ENCODE peak calls at places on chromosome 22, in four cellular contexts. H is adrenal gland, B is suprapubic skin, L is right lobe of liver. J is an unnamed sample. For H3K4me1, the result is how much of the 10 kb centered on the place peaks cover.

GRCh38 chr22:27669798-27670599 is 131.6 kb downstream of the MN1 start:
- DNase-seq in B (no peak), H (peak), L (no peak), J (no peak)

GRCh38 chr22:28952857-28953256 is 69.5 kb downstream of the ZNRF3 start:
- DNase-seq in B (no peak), L (no peak), H (no peak), J (no peak)

GRCh38 chr22:48880749-48881148 is 946.9 kb downstream of the BRD1 start:
- DNase-seq in B (no peak), H (no peak), L (no peak), J (no peak)

GRCh38 chr22:44325718-44326548 is 13.2 kb upstream of the SHISAL1 start:
- DNase-seq in L (no peak), B (no peak), H (no peak), J (no peak)

GRCh38 chr22:23913306-23913660 is 19.1 kb downstream of the MIF start:
- DNase-seq in L (no peak), B (no peak), H (no peak), J (no peak)

GRCh38 chr22:34001701-34002466 is 81.6 kb upstream of the LARGE1 start:
- DNase-seq in L (peak), B (no peak), H (no peak), J (no peak)

GRCh38 chr22:42286205-42286604 is 15.8 kb upstream of the TCF20 start:
- DNase-seq in H (no peak), L (no peak), B (no peak), J (no peak)

GRCh38 chr22:17913705-17914282 is 110.6 kb downstream of the MICAL3 start:
- DNase-seq in H (no peak), L (no peak), B (no peak), J (no peak)

GRCh38 chr22:42913874-42914510 is 56.9 kb upstream of the ARFGAP3 start:
- DNase-seq in L (peak), B (no peak), H (no peak), J (no peak)

GRCh38 chr22:41531736-41532477 is 12.4 kb downstream of the POLR3H start:
- DNase-seq in H (no peak), B (no peak), L (no peak), J (no peak)

GRCh38 chr22:38704568-38705234 is 1.0 kb upstream of the GTPBP1 start:
- DNase-seq in L (no peak), B (no peak), H (no peak), J (no peak)

DNA sequence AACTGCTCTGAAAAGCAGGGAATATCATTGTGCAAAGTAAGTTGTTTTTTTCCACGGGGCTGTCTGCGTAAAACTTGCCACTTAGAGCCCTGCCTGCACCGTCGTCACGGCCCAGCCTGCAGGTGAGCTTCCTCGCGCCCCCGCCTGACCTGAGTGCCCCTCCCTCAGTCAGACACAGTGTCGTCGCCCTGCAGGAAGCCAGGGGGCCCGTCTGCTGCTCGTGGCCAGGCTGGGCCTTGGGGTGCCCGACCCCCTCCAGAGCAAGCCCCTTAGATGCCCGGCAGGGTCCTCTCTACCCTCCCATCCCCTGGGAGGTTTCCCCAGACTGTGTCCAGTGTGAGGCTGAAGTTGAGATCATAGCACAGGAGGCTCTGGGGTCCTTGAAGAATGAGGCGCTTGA is 31.6 kb downstream of the SBF1 start:
- DNase-seq in B (no peak), L (no peak), H (no peak), J (peak)
- H3K4me1 ChIP-seq in B (under half), L (under half), H (under half), J (under half)

GRCh38 chr22:50250555-50251471 is at the start of gene HDAC10:
- DNase-seq in L (peak), B (no peak), H (peak), J (peak)

GRCh38 chr22:50248192-50249084 is 2.6 kb downstream of the HDAC10 start:
- DNase-seq in H (no peak), L (no peak), B (no peak), J (no peak)

GRCh38 chr22:50251472-50252054 is 498 bp upstream of the HDAC10 start:
- DNase-seq in B (no peak), H (peak), L (no peak), J (no peak)

GRCh38 chr22:50249382-50250248 is 1.4 kb downstream of the HDAC10 start:
- DNase-seq in L (no peak), H (no peak), B (no peak), J (no peak)

GRCh38 chr22:50250249-50250554 is 863 bp downstream of the HDAC10 start:
- DNase-seq in L (no peak), H (peak), B (no peak), J (no peak)
- TF ChIP-seq POLR2A in L (no peak), H (no peak), B (no peak), J (no peak)

DNA sequence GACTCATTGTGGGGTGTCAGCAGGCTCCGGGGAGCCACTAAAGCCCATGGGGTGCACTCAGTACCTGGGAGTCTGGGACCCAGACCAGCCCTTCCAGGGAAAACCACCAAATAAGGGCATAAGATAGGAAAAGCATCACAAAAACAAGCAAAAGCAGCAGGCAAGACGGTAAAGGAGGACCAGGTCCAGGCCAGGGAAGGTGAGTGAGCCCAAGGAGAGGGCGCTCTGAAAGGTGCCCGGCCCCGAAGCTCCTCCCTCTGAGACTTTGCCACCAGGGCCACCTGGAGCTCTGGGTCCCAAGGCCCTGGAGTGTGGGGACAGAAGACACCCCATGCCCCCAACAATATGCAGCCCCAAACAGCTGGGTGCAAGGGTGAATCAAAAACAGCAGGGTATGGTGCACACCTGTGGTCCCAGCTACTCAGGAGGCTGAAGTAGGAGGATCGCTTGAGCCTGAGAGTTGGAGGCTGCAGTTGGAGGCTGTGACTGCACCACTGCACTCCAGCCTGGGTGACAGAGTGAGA is 5.2 kb upstream of the IL17REL start:
- DNase-seq in L (no peak), H (no peak), B (no peak), J (no peak)
- H3K4me3 ChIP-seq in L (no peak), H (no peak), B (no peak), J (no peak)

DNA sequence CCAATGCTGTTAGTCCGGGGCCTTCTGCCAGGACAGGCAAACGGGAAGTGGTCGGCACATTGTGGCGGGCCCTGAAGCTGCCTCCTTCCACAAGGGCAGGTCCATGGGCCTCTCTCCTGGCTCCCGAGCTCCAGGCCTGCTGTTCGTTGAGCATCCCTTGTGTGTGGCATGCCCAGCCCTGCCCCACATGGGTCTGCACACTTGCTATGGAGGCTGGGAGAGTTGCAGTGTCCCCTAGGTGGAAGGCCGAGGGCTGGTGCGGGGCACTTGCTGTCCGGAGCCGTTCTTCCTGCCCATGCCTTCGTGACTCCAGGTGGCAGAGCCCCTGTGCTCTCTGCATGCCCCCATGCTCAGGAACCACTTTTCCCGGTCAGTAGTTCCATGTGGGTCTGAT is 26.0 kb upstream of the DGCR8 start:
- DNase-seq in L (no peak), B (no peak), H (no peak), J (no peak)
- H3K4me1 ChIP-seq in L (under half), B (under half), H (under half), J (under half)

DNA sequence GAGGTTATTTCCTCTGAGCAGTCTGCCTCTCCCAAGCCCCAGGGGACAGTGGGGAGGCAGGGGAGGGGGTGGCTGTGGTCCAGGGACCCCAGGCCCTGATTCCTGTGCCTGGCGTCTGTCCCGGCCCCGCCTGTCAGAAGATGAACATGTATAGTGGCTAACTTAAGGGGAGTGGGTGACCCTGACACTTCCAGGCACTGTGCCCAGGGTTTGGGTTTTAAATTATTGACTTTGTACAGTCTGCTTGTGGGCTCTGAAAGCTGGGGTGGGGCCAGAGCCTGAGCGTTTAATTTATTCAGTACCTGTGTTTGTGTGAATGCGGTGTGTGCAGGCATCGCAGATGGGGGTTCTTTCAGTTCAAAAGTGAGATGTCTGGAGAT is 3.1 kb downstream of the PIM3 start:
- DNase-seq in B (no peak), L (peak), H (peak), J (peak)
- TF ChIP-seq POLR2A in B (no peak), L (no peak), H (no peak), J (no peak)

GRCh38 chr22:30668306-30668655 is 606 bp upstream of the DUSP18 start:
- DNase-seq in L (no peak), H (no peak), B (no peak), J (no peak)
- H3K4me3 ChIP-seq in L (peak), H (peak), B (peak), J (peak)

GRCh38 chr22:37565830-37566229 is 5.5 kb downstream of the CDC42EP1 start:
- DNase-seq in B (no peak), H (no peak), L (no peak), J (no peak)
- H3K4me1 ChIP-seq in B (half or more), H (half or more), L (half or more), J (half or more)

DNA sequence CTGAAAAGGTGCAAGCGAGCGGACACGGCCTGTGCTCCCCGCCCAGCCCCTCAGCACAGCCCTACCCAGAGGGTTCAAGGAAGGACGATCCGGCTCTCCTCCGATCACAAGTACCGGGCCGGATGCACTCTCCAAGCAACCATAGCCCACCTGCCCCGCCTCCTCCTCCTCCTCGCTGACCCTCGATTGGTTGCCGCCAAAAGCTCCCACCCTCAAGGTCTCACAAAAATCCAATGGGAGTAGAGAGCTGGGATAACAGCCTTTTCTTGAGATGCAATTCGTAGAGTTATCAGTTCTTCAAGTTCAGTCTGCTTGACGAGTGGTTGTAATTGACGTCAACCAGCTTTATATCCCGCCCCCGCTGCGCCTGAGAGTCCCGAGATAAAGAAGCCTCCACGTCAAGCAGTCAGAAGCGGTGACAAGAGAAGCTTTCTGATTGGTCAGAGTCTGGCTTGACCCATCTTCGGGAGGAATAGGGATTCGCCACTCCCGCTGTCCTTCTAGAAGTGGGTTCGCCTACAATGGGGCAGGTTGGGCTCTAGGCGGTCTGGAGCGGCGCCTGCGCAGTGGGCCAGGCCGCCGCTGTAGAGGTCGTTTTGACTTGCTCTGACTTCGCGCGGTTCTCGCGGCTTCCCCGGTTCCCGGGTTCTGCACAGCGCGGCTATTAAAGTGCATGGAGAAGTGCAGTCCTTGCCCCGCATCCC is at the start of gene IFT27:
- DNase-seq in B (peak), L (peak), H (peak), J (peak)
- TF ChIP-seq POLR2A in B (no peak), L (peak), H (peak), J (peak)

J was measured in heart left ventricle.